ENCODE peak calls at places on chromosome 1, in five cellular contexts. One of them, this sample, is unnamed. For H3K4me1, the result is how much of the 10 kb centered on the place peaks cover.

GRCh38 chr1:89660086-89660946 is 27.4 kb downstream of the LRRC8C start:
- DNase-seq in adrenal gland: no peak
- DNase-seq in CD8-positive, alpha-beta memory T cell: no peak
- DNase-seq in transverse colon: no peak
- DNase-seq in hepatocyte: no peak
- DNase-seq in this sample: no peak

GRCh38 chr1:101124405-101124804 is 98.8 kb upstream of the DPH5 start:
- DNase-seq in adrenal gland: no peak
- DNase-seq in transverse colon: no peak
- DNase-seq in CD8-positive, alpha-beta memory T cell: no peak
- DNase-seq in hepatocyte: no peak
- DNase-seq in this sample: no peak

GRCh38 chr1:90730247-90731022 is 13.3 kb upstream of the BARHL2 start:
- DNase-seq in adrenal gland: no peak
- DNase-seq in transverse colon: no peak
- DNase-seq in hepatocyte: no peak
- DNase-seq in CD8-positive, alpha-beta memory T cell: no peak
- DNase-seq in this sample: no peak

GRCh38 chr1:160284220-160284781 is 632 bp downstream of the PEX19 start:
- DNase-seq in CD8-positive, alpha-beta memory T cell: no peak
- DNase-seq in transverse colon: peak
- DNase-seq in adrenal gland: peak
- DNase-seq in hepatocyte: peak
- DNase-seq in this sample: no peak

GRCh38 chr1:55466343-55466742 is 251.2 kb upstream of the USP24 start:
- DNase-seq in transverse colon: peak
- DNase-seq in hepatocyte: no peak
- DNase-seq in adrenal gland: no peak
- DNase-seq in CD8-positive, alpha-beta memory T cell: no peak
- DNase-seq in this sample: no peak

GRCh38 chr1:16617101-16617727 is 3.9 kb upstream of the NBPF1 start:
- DNase-seq in transverse colon: no peak
- DNase-seq in CD8-positive, alpha-beta memory T cell: no peak
- DNase-seq in adrenal gland: no peak
- DNase-seq in hepatocyte: no peak
- DNase-seq in this sample: peak

GRCh38 chr1:229107302-229107815 is 163.6 kb upstream of the RAB4A start:
- DNase-seq in CD8-positive, alpha-beta memory T cell: no peak
- DNase-seq in adrenal gland: no peak
- DNase-seq in hepatocyte: no peak
- DNase-seq in transverse colon: no peak
- DNase-seq in this sample: no peak

GRCh38 chr1:31934706-31935629 is 3.2 kb downstream of the PTP4A2 start:
- DNase-seq in hepatocyte: peak
- DNase-seq in adrenal gland: no peak
- DNase-seq in CD8-positive, alpha-beta memory T cell: no peak
- DNase-seq in transverse colon: peak
- DNase-seq in this sample: no peak

GRCh38 chr1:3733603-3734591 is 18.4 kb upstream of the CCDC27 start:
- DNase-seq in CD8-positive, alpha-beta memory T cell: no peak
- DNase-seq in hepatocyte: no peak
- DNase-seq in adrenal gland: no peak
- DNase-seq in transverse colon: no peak
- DNase-seq in this sample: no peak

GRCh38 chr1:87451229-87451900 is 122.7 kb downstream of the LMO4 start:
- DNase-seq in hepatocyte: no peak
- DNase-seq in transverse colon: no peak
- DNase-seq in adrenal gland: no peak
- DNase-seq in CD8-positive, alpha-beta memory T cell: no peak
- DNase-seq in this sample: no peak

GRCh38 chr1:15322648-15323350 is 75.8 kb downstream of the FHAD1 start:
- DNase-seq in transverse colon: peak
- DNase-seq in adrenal gland: peak
- DNase-seq in CD8-positive, alpha-beta memory T cell: no peak
- DNase-seq in hepatocyte: no peak
- DNase-seq in this sample: no peak

GRCh38 chr1:101371259-101371658 is 134.4 kb downstream of the S1PR1 start:
- DNase-seq in adrenal gland: peak
- DNase-seq in transverse colon: no peak
- DNase-seq in CD8-positive, alpha-beta memory T cell: no peak
- DNase-seq in hepatocyte: no peak
- DNase-seq in this sample: no peak

GRCh38 chr1:222124602-222125001 is 382.7 kb upstream of the DUSP10 start:
- DNase-seq in CD8-positive, alpha-beta memory T cell: no peak
- DNase-seq in transverse colon: no peak
- DNase-seq in adrenal gland: no peak
- DNase-seq in hepatocyte: no peak
- DNase-seq in this sample: no peak

GRCh38 chr1:163874070-163874469 is 552.3 kb downstream of the NUF2 start:
- DNase-seq in adrenal gland: no peak
- DNase-seq in CD8-positive, alpha-beta memory T cell: no peak
- DNase-seq in transverse colon: no peak
- DNase-seq in hepatocyte: no peak
- DNase-seq in this sample: no peak

GRCh38 chr1:14924012-14924452 is 229.5 kb upstream of the TMEM51 start:
- DNase-seq in hepatocyte: peak
- DNase-seq in adrenal gland: peak
- DNase-seq in transverse colon: peak
- DNase-seq in CD8-positive, alpha-beta memory T cell: peak
- DNase-seq in this sample: peak

GRCh38 chr1:21861602-21862429 is 49.8 kb downstream of the LDLRAD2 start:
- DNase-seq in transverse colon: peak
- DNase-seq in CD8-positive, alpha-beta memory T cell: no peak
- DNase-seq in adrenal gland: peak
- DNase-seq in hepatocyte: no peak
- DNase-seq in this sample: no peak

GRCh38 chr1:89890085-89890754 is 69.4 kb downstream of the LRRC8D start:
- DNase-seq in hepatocyte: peak
- DNase-seq in adrenal gland: peak
- DNase-seq in CD8-positive, alpha-beta memory T cell: no peak
- DNase-seq in transverse colon: no peak
- DNase-seq in this sample: peak

GRCh38 chr1:208184993-208185703 is 59.0 kb downstream of the PLXNA2 start:
- DNase-seq in transverse colon: no peak
- DNase-seq in hepatocyte: no peak
- DNase-seq in adrenal gland: no peak
- DNase-seq in CD8-positive, alpha-beta memory T cell: no peak
- DNase-seq in this sample: no peak

GRCh38 chr1:212238552-212238951 is 46.7 kb upstream of the PPP2R5A start:
- DNase-seq in adrenal gland: no peak
- DNase-seq in transverse colon: no peak
- DNase-seq in CD8-positive, alpha-beta memory T cell: no peak
- DNase-seq in hepatocyte: no peak
- DNase-seq in this sample: peak

GRCh38 chr1:202858789-202859414 is 30.0 kb downstream of the RABIF start:
- DNase-seq in CD8-positive, alpha-beta memory T cell: no peak
- DNase-seq in transverse colon: peak
- DNase-seq in hepatocyte: no peak
- DNase-seq in adrenal gland: no peak
- DNase-seq in this sample: peak

GRCh38 chr1:207333620-207334019 is 12.1 kb downstream of the CD55 start:
- DNase-seq in transverse colon: no peak
- DNase-seq in CD8-positive, alpha-beta memory T cell: no peak
- DNase-seq in adrenal gland: no peak
- DNase-seq in hepatocyte: no peak
- DNase-seq in this sample: no peak

GRCh38 chr1:38308780-38309179 is 262.2 kb upstream of the POU3F1 start:
- DNase-seq in adrenal gland: peak
- DNase-seq in transverse colon: no peak
- DNase-seq in CD8-positive, alpha-beta memory T cell: no peak
- DNase-seq in hepatocyte: peak
- DNase-seq in this sample: no peak

GRCh38 chr1:145845514-145846161 is at the start of gene NUDT17:
- DNase-seq in hepatocyte: peak
- DNase-seq in adrenal gland: peak
- DNase-seq in transverse colon: peak
- DNase-seq in CD8-positive, alpha-beta memory T cell: peak
- DNase-seq in this sample: peak

GRCh38 chr1:220880726-220881506 is 1.7 kb downstream of the HLX start:
- DNase-seq in hepatocyte: peak
- DNase-seq in CD8-positive, alpha-beta memory T cell: no peak
- DNase-seq in transverse colon: peak
- DNase-seq in adrenal gland: peak
- DNase-seq in this sample: peak

GRCh38 chr1:91776068-91776794 is 109.7 kb downstream of the TGFBR3 start:
- DNase-seq in CD8-positive, alpha-beta memory T cell: no peak
- DNase-seq in hepatocyte: no peak
- DNase-seq in transverse colon: no peak
- DNase-seq in adrenal gland: no peak
- DNase-seq in this sample: no peak

GRCh38 chr1:180951881-180952656 is 39.4 kb downstream of the KIAA1614 start:
- DNase-seq in transverse colon: no peak
- DNase-seq in adrenal gland: peak
- DNase-seq in CD8-positive, alpha-beta memory T cell: no peak
- DNase-seq in hepatocyte: no peak
- DNase-seq in this sample: no peak

GRCh38 chr1:86846166-86846647 is 67.7 kb downstream of the SELENOF start:
- DNase-seq in hepatocyte: no peak
- DNase-seq in CD8-positive, alpha-beta memory T cell: no peak
- DNase-seq in transverse colon: no peak
- DNase-seq in adrenal gland: peak
- DNase-seq in this sample: no peak

GRCh38 chr1:175319112-175319911 is 126.7 kb upstream of the KIAA0040 start:
- DNase-seq in hepatocyte: peak
- DNase-seq in CD8-positive, alpha-beta memory T cell: peak
- DNase-seq in transverse colon: peak
- DNase-seq in adrenal gland: peak
- DNase-seq in this sample: peak

GRCh38 chr1:156692958-156693857 is 12.2 kb downstream of the CRABP2 start:
- DNase-seq in adrenal gland: no peak
- DNase-seq in CD8-positive, alpha-beta memory T cell: peak
- DNase-seq in transverse colon: peak
- DNase-seq in hepatocyte: peak
- DNase-seq in this sample: no peak

DNA sequence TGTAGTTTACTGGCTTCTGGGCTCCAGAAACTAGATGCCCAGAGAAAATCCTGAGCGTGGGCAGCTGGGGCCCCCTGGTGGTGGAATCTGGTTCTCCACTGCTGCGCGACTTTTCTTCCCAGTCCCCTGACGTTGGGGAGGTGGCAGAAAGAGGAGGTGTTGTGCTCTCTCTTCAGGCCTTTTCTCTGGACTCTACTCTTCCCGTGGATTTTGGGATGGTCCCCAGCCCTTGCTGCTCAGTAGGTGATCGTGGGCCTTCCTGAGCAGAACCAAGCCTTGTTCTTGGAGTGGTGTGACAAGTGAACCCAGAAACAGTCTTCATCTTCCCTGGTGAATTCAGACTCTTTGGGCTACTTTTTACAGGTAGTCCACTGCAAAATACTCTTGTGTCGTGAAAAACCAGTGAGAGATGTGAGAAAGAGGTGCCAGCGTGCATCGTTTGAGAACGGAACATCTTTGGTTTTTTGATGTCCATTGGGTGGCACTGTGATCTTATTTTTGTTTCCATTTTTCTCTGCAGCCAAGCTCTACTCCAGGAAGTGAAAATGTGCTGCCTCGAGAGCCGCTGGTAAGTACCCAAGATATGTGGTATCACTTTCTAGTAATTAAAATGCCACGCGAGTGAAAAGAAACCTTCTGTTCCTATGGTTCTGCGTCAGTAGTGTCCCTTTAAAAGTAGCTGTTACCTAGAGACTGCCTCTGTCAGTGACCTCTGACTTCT is 20.2 kb downstream of the PEX14 start:
- DNase-seq in adrenal gland: peak
- DNase-seq in hepatocyte: peak
- DNase-seq in transverse colon: peak
- DNase-seq in CD8-positive, alpha-beta memory T cell: peak
- DNase-seq in this sample: peak
- H3K4me3 ChIP-seq in adrenal gland: no peak
- H3K4me3 ChIP-seq in hepatocyte: no peak
- H3K4me3 ChIP-seq in transverse colon: peak
- H3K4me3 ChIP-seq in CD8-positive, alpha-beta memory T cell: peak
- H3K4me3 ChIP-seq in this sample: no peak

GRCh38 chr1:117607471-117607870 is 1.6 kb downstream of the TENT5C start:
- DNase-seq in hepatocyte: no peak
- DNase-seq in adrenal gland: peak
- DNase-seq in transverse colon: peak
- DNase-seq in CD8-positive, alpha-beta memory T cell: peak
- DNase-seq in this sample: no peak
- H3K27ac ChIP-seq in hepatocyte: peak
- H3K27ac ChIP-seq in adrenal gland: peak
- H3K27ac ChIP-seq in transverse colon: peak
- H3K27ac ChIP-seq in CD8-positive, alpha-beta memory T cell: peak
- H3K27ac ChIP-seq in this sample: peak

DNA sequence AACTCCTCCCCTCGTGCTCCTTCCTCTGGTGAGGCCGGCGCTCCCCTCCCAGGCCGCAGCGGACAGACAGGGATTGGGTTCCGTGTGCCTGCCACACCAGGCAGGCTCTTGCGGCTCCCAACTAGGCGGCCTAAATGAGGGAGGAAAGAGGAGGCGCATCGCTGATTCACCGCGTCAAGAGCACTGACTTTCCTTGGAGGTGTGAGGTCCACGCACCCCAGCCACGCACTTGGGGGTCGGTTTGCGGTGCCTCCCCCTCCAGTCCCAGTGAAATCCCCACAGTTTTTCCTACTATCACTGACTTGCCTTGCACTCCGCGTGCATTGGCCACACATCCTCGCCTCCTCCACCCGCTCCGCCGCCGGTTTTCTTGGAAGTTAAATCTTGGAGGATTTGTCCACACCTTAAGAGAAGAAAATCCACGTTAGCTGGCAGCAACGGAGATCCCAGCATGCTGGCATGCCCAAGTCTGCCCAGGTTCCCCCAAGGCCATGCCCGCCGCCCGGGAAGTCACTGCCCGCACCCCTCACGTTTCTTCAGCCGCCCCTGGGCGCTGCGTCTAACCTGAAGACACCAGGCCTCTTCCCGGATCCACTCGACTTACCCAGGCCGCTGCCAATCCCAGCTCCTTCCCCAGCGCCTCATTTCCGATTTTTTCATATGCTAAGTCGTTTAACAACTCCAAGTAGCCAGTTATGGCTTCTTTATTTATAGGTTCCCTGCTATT is 1.1 kb upstream of the FOXD3 start:
- DNase-seq in CD8-positive, alpha-beta memory T cell: no peak
- DNase-seq in hepatocyte: no peak
- DNase-seq in transverse colon: no peak
- DNase-seq in adrenal gland: no peak
- DNase-seq in this sample: no peak
- H3K4me1 ChIP-seq in CD8-positive, alpha-beta memory T cell: under half
- H3K4me1 ChIP-seq in hepatocyte: under half
- H3K4me1 ChIP-seq in transverse colon: half or more
- H3K4me1 ChIP-seq in adrenal gland: under half
- H3K4me1 ChIP-seq in this sample: under half

GRCh38 chr1:150808851-150809250 is 791 bp upstream of the CTSK start:
- DNase-seq in transverse colon: no peak
- DNase-seq in CD8-positive, alpha-beta memory T cell: no peak
- DNase-seq in hepatocyte: no peak
- DNase-seq in adrenal gland: no peak
- DNase-seq in this sample: no peak

GRCh38 chr1:150807257-150807637 is 813 bp downstream of the CTSK start:
- DNase-seq in adrenal gland: no peak
- DNase-seq in transverse colon: no peak
- DNase-seq in CD8-positive, alpha-beta memory T cell: no peak
- DNase-seq in hepatocyte: no peak
- DNase-seq in this sample: no peak

GRCh38 chr1:150809651-150810050 is 1.6 kb upstream of the CTSK start:
- DNase-seq in adrenal gland: no peak
- DNase-seq in transverse colon: no peak
- DNase-seq in hepatocyte: no peak
- DNase-seq in CD8-positive, alpha-beta memory T cell: no peak
- DNase-seq in this sample: no peak

GRCh38 chr1:150807674-150808073 is 386 bp downstream of the CTSK start:
- DNase-seq in hepatocyte: no peak
- DNase-seq in adrenal gland: no peak
- DNase-seq in CD8-positive, alpha-beta memory T cell: no peak
- DNase-seq in transverse colon: no peak
- DNase-seq in this sample: no peak

GRCh38 chr1:150808134-150808533 is at the start of gene CTSK:
- DNase-seq in hepatocyte: peak
- DNase-seq in transverse colon: no peak
- DNase-seq in adrenal gland: no peak
- DNase-seq in CD8-positive, alpha-beta memory T cell: no peak
- DNase-seq in this sample: no peak
- H3K4me3 ChIP-seq in hepatocyte: peak
- H3K4me3 ChIP-seq in transverse colon: peak
- H3K4me3 ChIP-seq in adrenal gland: no peak
- H3K4me3 ChIP-seq in CD8-positive, alpha-beta memory T cell: no peak
- H3K4me3 ChIP-seq in this sample: peak

This sample was measured in right cardiac atrium.